ENCODE peak calls at places on chromosomes 2 and 18, in eight cellular contexts. X is spleen, Z is A549, Y is ovary, N is adrenal gland, A is Peyer's patch, K is esophagus squamous epithelium, T is uterus. R is an unnamed sample. For H3K4me1, the result is how much of the 10 kb centered on the place peaks cover.

GRCh38 chr2:195533771-195534642 is 123.0 kb upstream of the SLC39A10 start:
- DNase-seq in X (peak), Z (peak), Y (peak), N (peak), A (peak), K (no peak), T (no peak), R (no peak)

GRCh38 chr2:130823886-130824491 is 12.7 kb upstream of the ARHGEF4 start:
- DNase-seq in X (peak), Z (no peak), Y (no peak), N (no peak), A (no peak), K (no peak), T (no peak), R (no peak)

GRCh38 chr18:36580874-36581750 is 247.7 kb downstream of the TPGS2 start:
- DNase-seq in X (no peak), Z (no peak), Y (no peak), N (peak), A (no peak), K (no peak), T (no peak), R (no peak)

GRCh38 chr18:22828171-22828570 is 105.0 kb upstream of the RBBP8 start:
- DNase-seq in X (no peak), Z (no peak), Y (no peak), N (no peak), A (no peak), K (no peak), T (no peak), R (no peak)

GRCh38 chr2:179861027-179861776 is at the start of gene ZNF385B:
- DNase-seq in X (no peak), Z (no peak), Y (peak), N (no peak), A (no peak), K (no peak), T (no peak), R (peak)

GRCh38 chr2:120253021-120253882 is 600 bp downstream of the RALB start:
- DNase-seq in X (peak), Z (peak), Y (peak), N (peak), A (peak), K (peak), T (peak), R (peak)

GRCh38 chr2:186561467-186562208 is 28.2 kb upstream of the ITGAV start:
- DNase-seq in X (no peak), Z (no peak), Y (no peak), N (no peak), A (no peak), K (no peak), T (no peak), R (no peak)

GRCh38 chr2:30149513-30149912 is 2.7 kb downstream of the YPEL5 start:
- DNase-seq in X (no peak), Z (no peak), Y (no peak), N (no peak), A (no peak), K (no peak), T (no peak), R (no peak)

GRCh38 chr2:22867921-22868320 is 517.1 kb upstream of the KLHL29 start:
- DNase-seq in X (no peak), Z (no peak), Y (no peak), N (no peak), A (no peak), K (no peak), T (no peak), R (no peak)

DNA sequence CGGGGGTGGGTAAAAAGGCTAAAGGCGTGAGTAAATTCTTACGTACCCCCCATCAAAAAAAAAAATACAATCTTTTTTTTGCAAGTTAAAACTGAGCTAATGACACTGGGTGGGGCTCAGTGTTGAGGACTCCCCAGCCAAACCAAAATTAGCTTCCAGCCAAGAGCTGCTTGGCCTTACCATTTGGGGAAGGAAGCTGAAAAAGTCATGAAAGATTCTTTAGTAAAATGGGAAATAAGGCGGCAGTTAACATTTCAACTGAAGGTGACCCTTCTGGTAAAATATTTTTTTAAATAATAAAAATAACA is 16.4 kb downstream of the SMAD7 start:
- DNase-seq in X (no peak), Z (no peak), Y (no peak), N (no peak), A (no peak), K (no peak), T (no peak), R (no peak)
- H3K4me1 ChIP-seq in X (half or more), Z (half or more), Y (under half), N (half or more), A (under half), K (half or more), T (half or more), R (under half)

GRCh38 chr2:27324720-27325119 is 1.8 kb upstream of the MPV17 start:
- DNase-seq in X (no peak), Z (no peak), Y (no peak), N (no peak), A (no peak), K (no peak), T (no peak), R (no peak)

GRCh38 chr2:27322766-27323591 is at the start of gene MPV17:
- DNase-seq in X (peak), Z (peak), Y (peak), N (peak), A (peak), K (peak), T (peak), R (peak)

GRCh38 chr2:27323592-27324285 is 842 bp upstream of the MPV17 start:
- DNase-seq in X (no peak), Z (no peak), Y (no peak), N (no peak), A (no peak), K (no peak), T (no peak), R (no peak)

GRCh38 chr2:27322301-27322765 is 564 bp downstream of the MPV17 start:
- DNase-seq in X (peak), Z (no peak), Y (no peak), N (peak), A (peak), K (no peak), T (no peak), R (peak)

DNA sequence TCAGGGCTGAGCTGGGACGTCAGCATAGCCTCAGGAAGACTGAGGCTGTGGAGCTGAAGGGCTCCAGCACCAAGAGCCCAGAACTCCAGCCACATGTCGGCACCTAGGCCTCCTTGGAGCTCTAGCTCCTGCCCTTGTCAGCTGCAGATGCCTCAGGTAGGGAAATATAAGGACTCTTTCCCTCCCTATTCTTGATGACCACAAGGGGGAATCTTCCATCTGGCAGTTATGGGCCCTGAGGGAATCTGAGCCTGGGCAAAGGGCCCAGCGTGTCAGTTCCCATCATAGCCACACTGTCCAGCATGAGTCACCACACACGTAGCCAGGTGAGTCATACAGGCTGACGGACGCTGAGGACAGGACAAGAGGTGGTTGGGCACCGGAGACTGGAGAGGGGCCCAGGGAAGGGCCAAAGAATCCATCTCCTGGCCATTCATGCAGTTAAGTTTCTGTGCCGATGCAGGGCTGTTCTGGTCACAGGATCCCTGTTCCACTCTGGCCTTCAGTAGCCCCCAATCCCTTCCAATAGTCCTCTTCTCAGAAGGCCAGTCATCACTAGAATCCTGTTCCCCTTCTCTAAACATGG is 1.8 kb downstream of the MPV17 start:
- DNase-seq in X (no peak), Z (peak), Y (peak), N (peak), A (peak), K (no peak), T (peak), R (peak)
- TF ChIP-seq POLR2A in X (no peak), Z (no peak), Y (no peak), N (no peak), A (no peak), K (no peak), T (no peak), R (peak)

DNA sequence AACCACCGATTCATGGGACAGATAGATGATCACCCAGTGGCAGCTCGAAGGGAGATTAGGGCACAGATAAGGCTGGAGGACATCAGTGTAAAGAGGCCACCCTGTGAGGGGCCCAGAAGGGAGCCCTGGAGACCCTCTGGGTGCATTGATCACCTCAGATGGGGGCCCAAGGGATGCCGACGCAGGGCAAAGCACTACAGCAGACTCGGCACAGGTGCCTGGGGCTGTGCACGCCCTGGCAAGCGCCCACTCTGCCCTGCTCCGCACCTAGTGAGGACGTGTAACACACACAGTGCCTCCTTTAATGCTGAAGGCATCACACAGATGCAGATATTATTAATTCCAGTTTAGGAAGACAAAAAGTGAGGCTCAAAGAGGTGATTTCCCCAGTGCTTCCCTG is 9.5 kb downstream of the GYPC start:
- DNase-seq in X (no peak), Z (no peak), Y (no peak), N (no peak), A (no peak), K (no peak), T (no peak), R (no peak)
- H3K4me1 ChIP-seq in X (half or more), Z (under half), Y (under half), N (half or more), A (under half), K (under half), T (under half), R (under half)

DNA sequence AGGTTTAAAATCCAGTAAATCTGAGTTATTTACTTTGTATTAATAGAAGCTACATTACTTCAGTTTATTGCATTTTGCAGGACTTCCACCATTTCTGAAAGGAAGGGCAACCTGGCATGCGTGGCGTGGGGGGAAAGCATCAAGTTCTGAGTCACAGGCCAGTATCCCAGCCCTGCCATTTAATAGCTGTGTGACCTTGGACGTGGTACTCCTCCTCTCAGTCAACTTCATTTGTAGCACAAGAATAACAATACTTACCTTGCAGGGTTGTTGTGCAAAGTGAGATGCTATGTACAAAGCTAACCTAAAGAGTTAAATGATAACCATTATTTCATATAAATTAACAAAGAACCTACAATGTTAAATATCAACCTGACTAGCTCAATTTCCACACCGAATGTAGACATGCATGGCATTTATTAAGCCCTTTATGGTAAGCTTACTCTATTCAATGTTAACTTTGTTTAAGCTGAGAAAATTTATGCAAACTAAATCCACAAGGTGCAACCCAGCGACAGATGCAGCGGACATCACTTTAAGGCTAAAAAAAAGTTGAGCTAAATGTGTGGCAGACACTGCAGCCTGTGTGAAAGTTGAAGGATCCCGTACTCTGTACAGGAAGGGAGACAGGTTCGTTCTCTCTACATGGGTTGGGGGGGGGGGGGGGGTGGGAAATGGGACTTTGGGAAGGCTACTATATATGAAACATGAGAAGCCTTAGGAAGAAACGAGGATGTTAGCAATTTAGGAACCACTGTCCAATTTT is 17.2 kb upstream of the STPG4 start:
- DNase-seq in X (no peak), Z (no peak), Y (no peak), N (peak), A (no peak), K (no peak), T (no peak), R (no peak)
- TF ChIP-seq POLR2A in X (no peak), Z (no peak), Y (no peak), N (no peak), A (no peak), K (no peak), T (no peak), R (no peak)

DNA sequence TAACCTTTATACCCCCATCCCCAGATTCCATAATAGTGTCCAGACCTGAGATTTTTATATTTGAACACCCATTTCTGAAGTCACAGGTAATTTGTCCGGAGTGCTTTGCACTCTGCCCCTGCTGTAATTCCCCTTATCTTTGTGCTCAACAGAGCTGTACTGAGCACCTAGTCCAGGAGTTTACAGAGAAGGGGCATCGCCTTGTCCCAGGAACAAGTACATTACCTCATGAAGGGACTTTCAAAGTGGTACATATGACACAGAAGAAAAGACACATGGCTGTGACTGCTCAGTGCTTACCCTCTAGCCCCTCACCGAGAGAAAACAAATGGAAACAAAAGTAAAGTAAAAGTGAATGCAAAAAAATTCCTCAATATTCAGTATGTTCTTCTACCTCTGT is 373.5 kb downstream of the SOX11 start:
- DNase-seq in X (no peak), Z (no peak), Y (no peak), N (no peak), A (no peak), K (no peak), T (no peak), R (no peak)
- H3K4me1 ChIP-seq in X (under half), Z (under half), Y (under half), N (under half), A (under half), K (under half), T (under half), R (under half)